ENCODE peak calls at places on chromosomes 7 and 10, in five cellular contexts. R is adrenal gland, M is keratinocyte, V is uterus, D is tibial nerve. Q is an unnamed sample.

GRCh38 chr10:16779375-16779774 is 37.8 kb downstream of the RSU1 start:
- DNase-seq in R (no peak), M (no peak), V (no peak), D (no peak), Q (no peak)

GRCh38 chr7:20785211-20786048 is 1.3 kb downstream of the SP8 start:
- DNase-seq in R (no peak), M (no peak), V (no peak), D (no peak), Q (no peak)

GRCh38 chr7:26584964-26585650 is 279.3 kb downstream of the SKAP2 start:
- DNase-seq in R (no peak), M (no peak), V (no peak), D (no peak), Q (no peak)

GRCh38 chr7:79035858-79036257 is 417.6 kb downstream of the MAGI2 start:
- DNase-seq in R (no peak), M (no peak), V (no peak), D (no peak), Q (no peak)

GRCh38 chr10:13740416-13740815 is 153.7 kb downstream of the PRPF18 start:
- DNase-seq in R (peak; percentile 2), M (no peak), V (no peak), D (no peak), Q (no peak)

GRCh38 chr10:72095195-72095594 is 6.8 kb upstream of the SPOCK2 start:
- DNase-seq in R (no peak), M (no peak), V (no peak), D (no peak), Q (no peak)

GRCh38 chr7:122256036-122256805 is 48.3 kb downstream of the FEZF1 start:
- DNase-seq in R (no peak), M (no peak), V (no peak), D (no peak), Q (no peak)

GRCh38 chr7:139687980-139688632 is 89.7 kb downstream of the HIPK2 start:
- DNase-seq in R (peak; percentile 63), M (peak; percentile 53), V (no peak), D (no peak), Q (peak; percentile 58)

GRCh38 chr7:1501487-1502270 is 2.5 kb downstream of the INTS1 start:
- DNase-seq in R (no peak), M (no peak), V (no peak), D (no peak), Q (no peak)

GRCh38 chr7:97772034-97772891 is 40.4 kb downstream of the TAC1 start:
- DNase-seq in R (no peak), M (no peak), V (no peak), D (no peak), Q (no peak)

GRCh38 chr7:140656548-140657515 is 15.9 kb upstream of the ADCK2 start:
- DNase-seq in R (peak; percentile 77), M (no peak), V (peak; percentile 52), D (no peak), Q (peak; percentile 67)

GRCh38 chr10:72801263-72801868 is 92.2 kb upstream of the OIT3 start:
- DNase-seq in R (no peak), M (no peak), V (no peak), D (no peak), Q (no peak)

GRCh38 chr10:43692051-43692825 is 43.6 kb upstream of the ZNF32 start:
- DNase-seq in R (no peak), M (no peak), V (no peak), D (no peak), Q (no peak)

GRCh38 chr7:55048221-55048859 is 29.5 kb downstream of the EGFR start:
- DNase-seq in R (peak; percentile 60), M (no peak), V (no peak), D (no peak), Q (no peak)

GRCh38 chr7:157469181-157470016 is 132.6 kb downstream of the DNAJB6 start:
- DNase-seq in R (peak; percentile 35), M (no peak), V (no peak), D (no peak), Q (no peak)

DNA sequence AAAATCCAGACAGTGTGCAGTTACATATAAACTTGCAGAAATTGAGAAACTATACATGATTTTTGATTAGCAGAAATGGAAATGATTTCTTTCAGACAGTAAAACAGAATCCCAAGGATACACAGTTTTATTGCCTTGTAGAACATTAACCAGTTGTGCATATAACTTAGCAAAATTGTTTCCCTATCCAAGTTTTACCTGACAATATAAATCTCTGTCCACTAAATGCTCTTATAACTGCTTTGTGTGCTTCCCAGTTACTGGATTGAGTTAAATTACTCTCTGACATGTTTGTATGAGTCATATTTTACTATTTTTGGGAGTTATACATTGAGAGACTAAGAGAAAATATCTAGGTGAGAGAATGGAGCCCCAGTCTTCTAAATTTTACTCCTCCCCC is 563.4 kb downstream of the SH2D4B start:
- DNase-seq in R (no peak), M (no peak), V (no peak), D (no peak), Q (no peak)
- H3K4me3 ChIP-seq in R (no peak overlapping the region), M (no peak overlapping the region), V (no peak overlapping the region), D (no peak overlapping the region), Q (no peak overlapping the region)

DNA sequence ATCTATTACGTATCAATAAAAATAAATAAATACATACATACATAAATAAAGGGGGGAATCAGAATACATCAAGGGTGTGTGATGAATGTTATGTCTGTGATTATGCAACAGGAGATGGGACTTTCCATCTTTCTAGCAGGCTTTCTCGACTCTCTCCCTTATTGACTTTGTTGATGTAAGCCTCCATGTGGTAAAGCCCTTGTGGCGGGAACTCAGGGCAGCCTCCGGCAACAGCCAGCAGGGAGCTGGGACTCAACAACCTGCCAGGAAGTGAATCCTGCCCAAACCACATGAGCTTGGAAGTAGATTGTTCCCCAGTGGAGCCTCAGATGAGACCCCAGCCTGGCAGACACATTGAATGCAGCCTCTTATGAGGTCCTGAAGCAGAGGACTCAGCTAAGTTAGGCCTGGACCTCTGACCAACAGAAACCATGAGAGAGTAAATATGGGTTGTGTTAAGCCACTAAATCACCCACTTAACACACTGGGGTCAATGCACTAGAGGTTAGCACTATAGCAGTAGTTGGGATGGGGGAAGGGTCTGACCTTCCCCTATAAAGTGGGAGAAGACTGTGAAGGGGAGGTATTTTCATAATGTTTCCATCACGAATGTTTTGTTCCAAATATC is 104.0 kb downstream of the JCAD start:
- DNase-seq in R (no peak), M (no peak), V (no peak), D (no peak), Q (peak; percentile 60)
- TF ChIP-seq CTCF in R (no peak), M (no peak), V (no peak), D (no peak), Q (peak; percentile 52)

DNA sequence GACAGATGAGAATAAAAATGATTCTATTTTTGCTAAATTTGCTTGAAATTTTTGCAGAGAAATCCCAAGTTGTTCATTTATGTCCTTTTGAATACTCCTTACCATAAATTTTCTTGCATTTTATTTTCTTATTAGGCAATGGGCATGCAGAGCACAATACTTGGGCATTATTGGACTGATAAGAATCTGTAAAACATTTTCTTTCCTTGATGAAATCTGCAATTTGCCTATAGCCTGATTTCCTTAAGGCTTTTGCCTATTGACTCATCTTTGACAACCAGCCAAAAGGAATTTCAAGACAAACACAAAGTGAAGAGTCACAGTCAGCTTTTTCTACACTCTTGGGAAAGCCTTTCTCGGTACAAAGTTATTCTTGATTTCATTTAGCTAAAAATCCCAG is 30.5 kb upstream of the GNAT3 start:
- DNase-seq in R (no peak), M (no peak), V (no peak), D (no peak), Q (peak; percentile 71)
- H3K27ac ChIP-seq in R (no peak overlapping the region), M (peak overlapping the region; percentile 12), V (peak overlapping the region; percentile 62), D (peak overlapping the region; percentile 9), Q (peak overlapping the region; percentile 53)

GRCh38 chr7:50304158-50304910 is at the start of gene IKZF1:
- DNase-seq in R (peak; percentile 75), M (no peak), V (peak; percentile 20), D (no peak), Q (no peak)

GRCh38 chr7:50303894-50304157 is 690 bp upstream of the IKZF1 start:
- DNase-seq in R (no peak), M (no peak), V (no peak), D (no peak), Q (no peak)

GRCh38 chr7:50304911-50305621 is 550 bp downstream of the IKZF1 start:
- DNase-seq in R (no peak), M (no peak), V (no peak), D (no peak), Q (no peak)

GRCh38 chr7:50302486-50303081 is 1.9 kb upstream of the IKZF1 start:
- DNase-seq in R (no peak), M (no peak), V (no peak), D (no peak), Q (no peak)

GRCh38 chr7:50303082-50303893 is 1.2 kb upstream of the IKZF1 start:
- DNase-seq in R (no peak), M (no peak), V (no peak), D (no peak), Q (no peak)
- H3K4me3 ChIP-seq in R (no peak overlapping the region), M (no peak overlapping the region), V (no peak overlapping the region), D (no peak overlapping the region), Q (no peak overlapping the region)

GRCh38 chr7:115962340-115962739 is 68.2 kb downstream of the TFEC start:
- DNase-seq in R (no peak), M (no peak), V (no peak), D (no peak), Q (no peak)
- TF ChIP-seq CTCF in R (no peak), M (no peak), V (no peak), D (no peak), Q (no peak)

GRCh38 chr10:114729103-114729659 is 71.1 kb upstream of the ABLIM1 start:
- DNase-seq in R (no peak), M (no peak), V (no peak), D (no peak), Q (no peak)
- H3K27ac ChIP-seq in R (no peak overlapping the region), M (no peak overlapping the region), V (no peak overlapping the region), D (no peak overlapping the region), Q (no peak overlapping the region)

GRCh38 chr7:32893722-32894121 is 2.2 kb upstream of the KBTBD2 start:
- DNase-seq in R (no peak), M (no peak), V (no peak), D (no peak), Q (no peak)

GRCh38 chr7:32894171-32894570 is 2.6 kb upstream of the KBTBD2 start:
- DNase-seq in R (no peak), M (no peak), V (no peak), D (no peak), Q (no peak)

GRCh38 chr7:32891800-32892520 is 400 bp upstream of the KBTBD2 start:
- DNase-seq in R (peak; percentile 98), M (peak; percentile 69), V (peak; percentile 96), D (peak; percentile 94), Q (peak; percentile 95)

GRCh38 chr7:32892521-32893224 is 1.1 kb upstream of the KBTBD2 start:
- DNase-seq in R (peak; percentile 64), M (peak; percentile 53), V (peak; percentile 48), D (no peak), Q (peak; percentile 32)

DNA sequence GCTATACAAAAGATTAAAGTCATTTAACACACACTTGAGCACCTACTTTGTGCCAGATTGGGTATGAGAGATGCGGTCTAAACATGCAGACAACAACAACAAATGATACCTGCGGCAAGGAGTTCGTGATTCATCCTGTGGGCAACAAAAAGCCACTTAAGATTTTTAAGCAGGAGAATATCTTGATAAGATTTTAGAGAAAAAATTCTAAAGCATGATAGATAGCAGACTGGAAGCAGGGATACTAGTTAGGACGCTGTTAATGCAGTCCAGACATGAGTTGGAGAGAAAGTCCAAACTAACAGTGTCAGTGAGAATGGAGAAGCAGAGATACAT is 1.6 kb upstream of the KBTBD2 start:
- DNase-seq in R (no peak), M (no peak), V (no peak), D (no peak), Q (no peak)
- H3K4me3 ChIP-seq in R (no peak overlapping the region), M (peak overlapping the region; percentile 86), V (peak overlapping the region; percentile 100), D (no peak overlapping the region), Q (no peak overlapping the region)